ENCODE peak calls at places on chromosomes 5 and 9, in eight cellular contexts. T, N, V, B, O, G, Y and W are unnamed samples.

GRCh38 chr5:114018178-114018577 is 343.7 kb upstream of the KCNN2 start:
- DNase-seq in T (peak; percentile 1), N (peak; percentile 52), V (peak; percentile 14), B (no peak), O (no peak), G (no peak), Y (no peak), W (no peak)

GRCh38 chr5:155772009-155772662 is 554.8 kb upstream of the SGCD start:
- DNase-seq in T (no peak), N (peak; percentile 29), V (no peak), B (no peak), O (no peak), G (no peak), Y (no peak), W (peak; percentile 16)

GRCh38 chr5:178425621-178426068 is 164.5 kb downstream of the COL23A1 start:
- DNase-seq in T (no peak), N (no peak), V (peak; percentile 5), B (no peak), O (no peak), G (no peak), Y (no peak), W (no peak)

GRCh38 chr5:123093279-123094226 is 4.5 kb downstream of the PRDM6 start:
- DNase-seq in T (no peak), N (peak; percentile 72), V (no peak), B (no peak), O (no peak), G (no peak), Y (no peak), W (peak; percentile 63)

GRCh38 chr9:34521406-34522045 is 1.3 kb downstream of the ENHO start:
- DNase-seq in T (no peak), N (no peak), V (no peak), B (no peak), O (no peak), G (no peak), Y (no peak), W (no peak)

GRCh38 chr5:177557041-177557647 is 2.8 kb upstream of the FAM193B start:
- DNase-seq in T (peak; percentile 35), N (no peak), V (no peak), B (peak; percentile 15), O (no peak), G (no peak), Y (no peak), W (no peak)

GRCh38 chr5:5613261-5613990 is 190.9 kb downstream of the ICE1 start:
- DNase-seq in T (no peak), N (no peak), V (no peak), B (peak; percentile 29), O (no peak), G (no peak), Y (no peak), W (no peak)

GRCh38 chr9:128114326-128115186 is 13.0 kb downstream of the PTGES2 start:
- DNase-seq in T (no peak), N (no peak), V (no peak), B (peak; percentile 35), O (no peak), G (no peak), Y (no peak), W (no peak)

GRCh38 chr9:129052592-129052991 is 16.2 kb downstream of the MIGA2 start:
- DNase-seq in T (no peak), N (no peak), V (peak; percentile 28), B (peak; percentile 96), O (no peak), G (no peak), Y (no peak), W (no peak)

GRCh38 chr5:65198777-65199120 is 283.0 kb downstream of the ADAMTS6 start:
- DNase-seq in T (peak; percentile 99), N (no peak), V (no peak), B (no peak), O (no peak), G (no peak), Y (no peak), W (no peak)

GRCh38 chr9:124415852-124416484 is 726 bp upstream of the PSMB7 start:
- DNase-seq in T (no peak), N (peak; percentile 77), V (peak; percentile 60), B (no peak), O (no peak), G (no peak), Y (no peak), W (peak; percentile 52)

GRCh38 chr5:65774346-65774745 is 52.3 kb downstream of the NLN start:
- DNase-seq in T (peak; percentile 92), N (no peak), V (no peak), B (no peak), O (no peak), G (no peak), Y (no peak), W (no peak)

GRCh38 chr5:99045864-99046263 is 117.1 kb upstream of the CHD1 start:
- DNase-seq in T (no peak), N (no peak), V (no peak), B (no peak), O (no peak), G (no peak), Y (no peak), W (no peak)

GRCh38 chr9:98607787-98608186 is 100.9 kb downstream of the GABBR2 start:
- DNase-seq in T (peak; percentile 71), N (no peak), V (no peak), B (no peak), O (no peak), G (no peak), Y (no peak), W (no peak)

GRCh38 chr5:127988149-127988755 is 95.3 kb upstream of the SLC12A2 start:
- DNase-seq in T (peak; percentile 91), N (no peak), V (no peak), B (no peak), O (no peak), G (no peak), Y (no peak), W (no peak)

GRCh38 chr5:179795049-179795862 is 1.5 kb downstream of the LTC4S start:
- DNase-seq in T (peak; percentile 11), N (peak; percentile 54), V (no peak), B (no peak), O (no peak), G (no peak), Y (no peak), W (peak; percentile 56)

GRCh38 chr9:126536836-126537465 is 76.8 kb upstream of the LMX1B start:
- DNase-seq in T (no peak), N (no peak), V (no peak), B (no peak), O (no peak), G (no peak), Y (no peak), W (no peak)

GRCh38 chr5:73540192-73540591 is 25.2 kb downstream of the ANKRA2 start:
- DNase-seq in T (peak; percentile 79), N (no peak), V (no peak), B (no peak), O (no peak), G (no peak), Y (no peak), W (no peak)

GRCh38 chr9:16105576-16105975 is 552.7 kb downstream of the CCDC171 start:
- DNase-seq in T (no peak), N (no peak), V (no peak), B (no peak), O (no peak), G (no peak), Y (no peak), W (no peak)

GRCh38 chr9:137428841-137429545 is 5.8 kb downstream of the NOXA1 start:
- DNase-seq in T (no peak), N (no peak), V (no peak), B (no peak), O (no peak), G (no peak), Y (no peak), W (no peak)

GRCh38 chr9:68443560-68443959 is 87.1 kb downstream of the PGM5 start:
- DNase-seq in T (no peak), N (no peak), V (no peak), B (no peak), O (no peak), G (no peak), Y (no peak), W (no peak)

GRCh38 chr5:72474117-72474915 is 32.9 kb downstream of the ZNF366 start:
- DNase-seq in T (no peak), N (peak; percentile 30), V (no peak), B (no peak), O (no peak), G (no peak), Y (no peak), W (no peak)

GRCh38 chr5:40505031-40505430 is 174.7 kb upstream of the PTGER4 start:
- DNase-seq in T (no peak), N (no peak), V (no peak), B (no peak), O (no peak), G (no peak), Y (no peak), W (no peak)